ENCODE peak calls at places on chromosomes 7 and 10, in ten cellular contexts. J, R, Y, V, S, B, C, A, P and O are unnamed samples.

GRCh38 chr7:103551006-103551405 is 105.0 kb upstream of the SLC26A5 start:
- DNase-seq in R (no peak), J (no peak), S (no peak), V (no peak), C (no peak), A (no peak), Y (no peak), P (no peak), B (no peak), O (no peak)

GRCh38 chr7:18472161-18472483 is 23.4 kb upstream of the HDAC9 start:
- DNase-seq in C (no peak), V (no peak), J (no peak), P (no peak), A (no peak), B (no peak), R (no peak), Y (no peak), S (no peak), O (no peak)

GRCh38 chr10:123974406-123974805 is 82.8 kb upstream of the CPXM2 start:
- DNase-seq in A (no peak), J (no peak), P (no peak), C (peak; percentile 99), R (no peak), Y (no peak), B (no peak), V (no peak), S (no peak), O (peak; percentile 53)

GRCh38 chr7:1121886-1122831 is 34.2 kb downstream of the GPER1 start:
- DNase-seq in S (no peak), B (peak; percentile 48), Y (no peak), R (no peak), P (no peak), V (no peak), J (no peak), C (no peak), A (no peak), O (no peak)

GRCh38 chr7:102175423-102176170 is 111.1 kb upstream of the SH2B2 start:
- DNase-seq in B (no peak), P (no peak), V (no peak), C (no peak), S (peak; percentile 18), R (peak; percentile 88), Y (no peak), A (no peak), J (no peak), O (no peak)

GRCh38 chr7:24378871-24379608 is 95.0 kb downstream of the NPY start:
- DNase-seq in A (no peak), V (no peak), C (peak; percentile 41), B (no peak), P (no peak), S (no peak), J (no peak), R (no peak), Y (no peak), O (peak; percentile 77)

GRCh38 chr7:117656806-117657205 is 177.0 kb downstream of the CFTR start:
- DNase-seq in C (no peak), A (no peak), S (no peak), J (no peak), R (no peak), V (no peak), P (no peak), B (no peak), Y (no peak), O (no peak)

GRCh38 chr10:50850576-50851340 is 34.7 kb downstream of the A1CF start:
- DNase-seq in Y (no peak), R (no peak), J (no peak), A (no peak), V (no peak), S (no peak), C (no peak), P (no peak), B (no peak), O (no peak)

GRCh38 chr7:72080349-72080766 is 331.8 kb downstream of the CALN1 start:
- DNase-seq in Y (no peak), V (no peak), J (no peak), C (no peak), P (no peak), R (no peak), S (no peak), B (no peak), A (no peak), O (no peak)

GRCh38 chr7:92698237-92698841 is 108.1 kb upstream of the FAM133B start:
- DNase-seq in P (peak; percentile 38), A (no peak), C (peak; percentile 48), J (no peak), R (no peak), B (no peak), V (no peak), S (peak; percentile 25), Y (no peak), O (no peak)

DNA sequence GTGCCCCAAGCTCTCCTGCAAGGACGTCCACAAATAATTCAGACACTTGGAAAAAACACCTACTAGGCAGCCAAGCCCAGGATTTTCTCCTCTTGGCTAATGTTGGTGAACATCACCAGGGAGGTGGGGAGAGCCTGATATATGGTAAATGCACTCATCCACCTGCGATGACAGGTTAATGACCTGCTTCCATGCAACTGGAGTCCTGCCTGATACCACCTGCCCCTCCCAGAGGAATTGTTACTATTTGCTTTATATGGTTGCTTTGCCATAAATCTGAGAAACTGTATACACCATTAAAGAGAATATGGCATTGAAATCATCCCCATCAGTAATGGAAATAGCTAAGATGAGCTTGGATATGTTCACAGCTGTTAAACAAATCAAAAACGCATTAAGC is 208.2 kb downstream of the PRPF18 start:
- DNase-seq in Y (no peak), B (no peak), C (no peak), A (no peak), S (no peak), R (no peak), V (no peak), P (no peak), J (no peak), O (no peak)
- H3K4me3 ChIP-seq in Y (no peak overlapping the region), B (no peak overlapping the region), C (no peak overlapping the region), A (no peak overlapping the region), S (no peak overlapping the region), R (no peak overlapping the region), V (no peak overlapping the region), P (no peak overlapping the region), J (no peak overlapping the region), O (no peak overlapping the region)

GRCh38 chr7:50651227-50651989 is 86.2 kb upstream of the DDC start:
- DNase-seq in A (no peak), Y (no peak), B (no peak), J (no peak), S (no peak), C (no peak), P (no peak), R (no peak), V (no peak), O (no peak)

GRCh38 chr7:50652400-50653115 is 87.4 kb upstream of the DDC start:
- DNase-seq in R (no peak), V (no peak), Y (no peak), C (no peak), J (no peak), S (no peak), B (no peak), P (no peak), A (no peak), O (no peak)

GRCh38 chr7:50653997-50654425 is 88.8 kb upstream of the DDC start:
- DNase-seq in C (no peak), P (no peak), Y (peak; percentile 44), J (no peak), A (no peak), S (peak; percentile 59), V (no peak), B (no peak), R (peak; percentile 95), O (no peak)

GRCh38 chr7:50655020-50655419 is 89.8 kb upstream of the DDC start:
- DNase-seq in B (no peak), Y (no peak), J (no peak), A (no peak), S (no peak), P (no peak), C (no peak), R (no peak), V (no peak), O (no peak)

DNA sequence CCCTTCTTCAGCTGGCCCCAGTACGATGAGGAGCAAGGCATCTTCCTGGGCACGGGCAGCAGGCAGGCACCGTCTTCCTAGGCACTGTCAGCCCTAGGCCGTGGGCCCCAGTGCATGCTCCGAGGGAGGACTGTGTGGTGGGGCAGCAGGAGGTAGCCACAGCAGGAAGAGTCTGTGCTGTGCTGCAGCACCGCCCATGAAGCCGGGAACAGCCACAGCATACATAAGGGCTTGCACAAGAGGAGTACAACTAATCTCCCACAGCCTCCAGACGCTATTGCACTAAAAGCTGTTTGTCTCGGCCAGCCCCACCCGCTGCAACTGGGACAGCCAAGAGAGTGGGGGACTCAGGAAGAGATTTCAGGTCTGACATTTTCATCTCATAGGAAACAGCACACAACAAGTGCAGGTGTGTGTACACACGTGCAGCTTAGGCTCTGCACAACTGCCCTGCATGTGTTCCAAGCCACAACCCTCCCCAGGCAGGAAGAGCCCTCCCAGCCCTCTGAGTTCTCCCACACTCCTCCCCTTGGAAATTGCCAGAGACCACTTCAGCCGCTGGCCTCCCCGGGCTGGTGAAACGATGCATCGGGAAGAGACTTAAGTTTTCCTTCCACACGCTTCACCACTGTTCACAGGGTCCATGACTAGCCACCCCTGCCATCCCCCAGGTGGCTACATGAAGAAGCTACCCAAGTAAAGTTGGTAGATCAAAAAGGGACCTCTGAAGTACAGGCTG is 88.1 kb upstream of the DDC start:
- DNase-seq in P (no peak), A (no peak), B (peak; percentile 83), R (peak; percentile 90), Y (no peak), J (no peak), C (no peak), V (no peak), S (peak; percentile 35), O (no peak)
- TF ChIP-seq POLR2AphosphoS5 in P (no peak), A (no peak), B (no peak), R (peak; percentile 47), Y (peak; percentile 57), J (no peak), C (no peak), V (peak; percentile 58), S (peak; percentile 58), O (peak; percentile 61)

GRCh38 chr10:71144824-71145223 is 67.5 kb upstream of the UNC5B start:
- DNase-seq in V (no peak), B (no peak), Y (no peak), R (no peak), S (no peak), P (no peak), J (no peak), A (no peak), C (no peak), O (no peak)
- H3K27ac ChIP-seq in V (no peak overlapping the region), B (no peak overlapping the region), Y (no peak overlapping the region), R (no peak overlapping the region), S (no peak overlapping the region), P (no peak overlapping the region), J (no peak overlapping the region), A (no peak overlapping the region), C (no peak overlapping the region), O (no peak overlapping the region)

DNA sequence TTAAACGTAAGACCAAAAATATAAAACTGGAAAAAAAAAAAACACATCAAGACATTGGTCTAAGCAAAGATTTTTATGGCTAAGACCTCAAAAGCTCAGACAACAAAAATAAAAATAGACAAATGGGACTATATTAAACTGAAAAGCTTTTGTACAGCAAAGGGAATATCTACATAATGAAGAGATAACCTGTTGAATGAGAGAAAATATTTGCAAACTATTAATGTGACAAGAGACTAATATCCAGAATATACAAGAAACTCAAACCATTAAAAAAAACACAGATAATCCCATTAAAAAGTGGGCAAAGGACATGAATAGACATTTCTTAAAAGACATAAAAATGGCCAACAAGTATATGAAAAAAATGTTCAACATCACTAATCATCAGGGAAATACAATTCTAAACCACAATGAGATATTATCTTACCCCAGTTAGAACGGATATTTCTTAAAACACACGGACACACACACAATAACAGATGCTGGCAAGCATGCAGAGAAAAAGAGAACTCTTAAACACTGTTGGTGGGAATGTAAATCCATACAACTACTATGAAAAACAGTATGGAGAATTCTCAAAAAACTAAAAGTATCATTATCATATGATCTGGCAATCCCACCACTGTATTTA is 28.8 kb downstream of the CNOT4 start:
- DNase-seq in S (no peak), P (no peak), A (no peak), J (no peak), Y (no peak), R (no peak), V (no peak), B (no peak), C (no peak), O (no peak)
- H3K4me3 ChIP-seq in S (no peak overlapping the region), P (no peak overlapping the region), A (no peak overlapping the region), J (no peak overlapping the region), Y (no peak overlapping the region), R (no peak overlapping the region), V (no peak overlapping the region), B (no peak overlapping the region), C (no peak overlapping the region), O (no peak overlapping the region)